ENCODE peak calls at places on chromosomes 7 and 10, in eight cellular contexts. N, B, Q, H, O, D, I and S are unnamed samples.

GRCh38 chr10:131177431-131178327 is 133.8 kb downstream of the TCERG1L start:
- DNase-seq in N (no peak), B (no peak), Q (peak; percentile 57), H (no peak), O (peak; percentile 38), D (no peak), I (no peak), S (no peak)

GRCh38 chr7:19754521-19755116 is 18.8 kb downstream of the TMEM196 start:
- DNase-seq in N (peak; percentile 65), B (no peak), Q (no peak), H (no peak), O (no peak), D (no peak), I (peak; percentile 12), S (no peak)

GRCh38 chr7:156655983-156656382 is 15.4 kb downstream of the RNF32 start:
- DNase-seq in N (no peak), B (no peak), Q (no peak), H (no peak), O (no peak), D (no peak), I (no peak), S (no peak)

GRCh38 chr7:151060416-151061234 is 1.2 kb downstream of the SLC4A2 start:
- DNase-seq in N (peak; percentile 55), B (no peak), Q (peak; percentile 82), H (no peak), O (peak; percentile 60), D (no peak), I (no peak), S (no peak)

GRCh38 chr10:29951441-29951931 is 107.9 kb downstream of the JCAD start:
- DNase-seq in N (peak; percentile 88), B (no peak), Q (no peak), H (no peak), O (no peak), D (no peak), I (peak; percentile 74), S (peak; percentile 77)

GRCh38 chr7:45898241-45898640 is 10.0 kb downstream of the IGFBP1 start:
- DNase-seq in N (no peak), B (no peak), Q (no peak), H (no peak), O (no peak), D (no peak), I (peak; percentile 43), S (no peak)

GRCh38 chr7:156474241-156474743 is 166.3 kb upstream of the RNF32 start:
- DNase-seq in N (no peak), B (no peak), Q (no peak), H (no peak), O (peak; percentile 32), D (no peak), I (peak; percentile 90), S (no peak)

GRCh38 chr7:75881436-75882095 is 2.7 kb downstream of the RHBDD2 start:
- DNase-seq in N (no peak), B (no peak), Q (no peak), H (no peak), O (peak; percentile 88), D (no peak), I (no peak), S (no peak)

GRCh38 chr7:158246272-158246959 is 341.2 kb downstream of the PTPRN2 start:
- DNase-seq in N (no peak), B (no peak), Q (no peak), H (no peak), O (no peak), D (no peak), I (no peak), S (no peak)

GRCh38 chr10:10589540-10589939 is 428.1 kb upstream of the CELF2 start:
- DNase-seq in N (peak; percentile 98), B (no peak), Q (no peak), H (no peak), O (no peak), D (peak; percentile 21), I (peak; percentile 92), S (no peak)

GRCh38 chr7:106365252-106366005 is 80.6 kb upstream of the NAMPT start:
- DNase-seq in N (peak; percentile 47), B (no peak), Q (no peak), H (no peak), O (no peak), D (no peak), I (no peak), S (no peak)

GRCh38 chr10:102432162-102432950 is at the start of gene CUEDC2:
- DNase-seq in N (peak; percentile 99), B (peak; percentile 93), Q (peak; percentile 98), H (peak; percentile 85), O (peak; percentile 99), D (peak; percentile 94), I (peak; percentile 94), S (peak; percentile 94)

GRCh38 chr10:86857097-86857825 is 100.2 kb downstream of the MMRN2 start:
- DNase-seq in N (peak; percentile 65), B (no peak), Q (no peak), H (no peak), O (peak; percentile 76), D (no peak), I (peak; percentile 88), S (no peak)

DNA sequence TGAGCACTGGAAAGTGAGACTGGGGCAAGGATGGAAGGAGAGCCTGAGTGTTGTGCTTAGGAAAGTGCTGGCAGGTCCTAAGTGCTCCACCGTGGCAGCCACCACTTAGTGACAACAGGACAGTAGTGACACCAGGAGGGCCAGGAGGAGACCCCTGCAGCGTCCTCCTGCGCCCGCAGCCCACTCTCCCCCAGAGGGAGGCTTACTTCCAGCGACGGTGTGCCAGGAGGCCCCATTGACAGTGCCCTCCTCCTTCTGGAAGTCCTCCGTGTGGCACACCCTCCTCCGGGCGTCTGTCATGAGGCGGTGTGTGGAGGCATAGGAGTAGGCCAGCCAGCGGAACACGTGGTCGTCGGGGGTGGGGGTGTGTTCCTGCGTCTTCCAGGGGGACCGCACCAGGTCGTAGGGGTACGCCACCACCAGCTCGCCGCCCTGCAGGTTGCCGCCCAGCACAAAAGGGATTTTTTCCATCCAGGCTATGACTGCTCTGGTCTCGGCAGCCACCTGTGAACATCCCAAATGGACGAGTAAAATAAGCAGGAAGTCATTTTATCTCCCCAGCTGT is 95.6 kb downstream of the GPR26 start:
- DNase-seq in N (no peak), B (no peak), Q (no peak), H (no peak), O (peak; percentile 44), D (no peak), I (no peak), S (no peak)
- H3K27ac ChIP-seq in N (no peak overlapping the region), B (no peak overlapping the region), Q (no peak overlapping the region), H (peak overlapping the region; percentile 30), O (no peak overlapping the region), D (no peak overlapping the region), I (no peak overlapping the region), S (no peak overlapping the region)

DNA sequence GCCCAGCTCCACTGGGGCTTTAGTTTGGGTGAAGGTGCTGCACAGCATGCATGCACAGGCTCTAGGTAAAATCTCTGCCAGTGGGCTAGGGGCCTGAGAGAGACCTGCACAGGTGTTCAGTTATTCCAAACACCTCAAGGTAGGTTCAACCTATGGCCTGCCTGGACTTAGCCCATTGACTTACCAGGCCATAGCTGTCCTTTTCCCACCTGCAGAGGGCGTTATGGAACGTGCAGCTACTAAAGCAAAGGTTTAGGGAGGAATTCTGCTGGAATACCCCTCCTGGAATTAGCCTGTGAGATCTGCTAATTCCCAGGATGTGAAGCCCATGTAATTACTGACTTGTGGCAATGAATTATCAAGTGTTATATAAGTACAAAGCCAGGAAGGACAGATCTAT is 3.6 kb downstream of the VWC2 start:
- DNase-seq in N (no peak), B (no peak), Q (no peak), H (no peak), O (peak; percentile 91), D (no peak), I (no peak), S (no peak)
- TF ChIP-seq CTCF in N (no peak), B (no peak), Q (no peak), H (no peak), O (peak; percentile 83), D (no peak), I (no peak), S (no peak)

DNA sequence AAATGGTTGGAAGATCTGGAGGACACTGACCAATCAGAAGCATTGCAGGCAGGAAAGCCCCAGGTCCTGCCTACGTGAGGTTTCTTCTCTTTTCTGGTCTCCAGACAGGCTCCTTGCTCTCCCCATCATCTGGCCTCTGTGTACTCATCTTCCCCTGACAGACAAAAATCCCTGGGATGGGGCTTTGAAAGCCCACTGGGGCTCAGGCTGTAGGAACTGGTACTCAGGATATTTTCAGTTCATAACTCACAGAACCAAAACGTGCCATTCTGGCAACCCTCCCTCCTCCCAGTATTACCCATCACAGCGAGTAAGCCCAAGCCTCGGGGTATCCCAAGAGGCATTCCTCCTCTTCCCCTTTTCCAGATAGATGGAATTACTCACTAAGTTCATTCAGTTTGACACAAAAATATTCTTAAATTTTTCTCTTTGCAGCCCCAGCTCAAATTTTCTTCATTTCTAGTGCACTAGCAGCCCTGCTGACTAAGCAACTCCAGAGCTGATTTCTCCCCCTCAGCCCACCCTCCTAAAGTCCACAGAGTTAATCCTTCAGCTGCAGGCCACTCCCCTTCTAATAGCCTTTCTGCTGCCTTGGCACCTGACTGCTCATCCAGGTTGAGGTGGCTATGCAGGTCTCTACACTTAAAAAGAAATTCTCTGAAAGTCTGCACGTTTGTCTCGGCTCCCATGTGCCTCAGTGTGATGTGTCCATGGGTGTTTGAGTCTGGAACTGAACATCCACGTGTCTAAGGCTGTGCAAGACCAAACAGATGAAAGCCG is 331.3 kb downstream of the CCSER2 start:
- DNase-seq in N (no peak), B (no peak), Q (no peak), H (no peak), O (no peak), D (no peak), I (no peak), S (no peak)
- H3K27me3 ChIP-seq in N (no peaks in the 10 kb centered on the region), B (no peaks in the 10 kb centered on the region), Q (no peaks in the 10 kb centered on the region), H (no peaks in the 10 kb centered on the region), O (no peaks in the 10 kb centered on the region), D (no peaks in the 10 kb centered on the region), I (no peaks in the 10 kb centered on the region), S (no peaks in the 10 kb centered on the region)

GRCh38 chr10:127925471-127926207 is 18.7 kb downstream of the PTPRE start:
- DNase-seq in N (no peak), B (no peak), Q (no peak), H (no peak), O (no peak), D (no peak), I (no peak), S (no peak)
- H3K27ac ChIP-seq in N (no peak overlapping the region), B (no peak overlapping the region), Q (no peak overlapping the region), H (no peak overlapping the region), O (no peak overlapping the region), D (no peak overlapping the region), I (no peak overlapping the region), S (no peak overlapping the region)

DNA sequence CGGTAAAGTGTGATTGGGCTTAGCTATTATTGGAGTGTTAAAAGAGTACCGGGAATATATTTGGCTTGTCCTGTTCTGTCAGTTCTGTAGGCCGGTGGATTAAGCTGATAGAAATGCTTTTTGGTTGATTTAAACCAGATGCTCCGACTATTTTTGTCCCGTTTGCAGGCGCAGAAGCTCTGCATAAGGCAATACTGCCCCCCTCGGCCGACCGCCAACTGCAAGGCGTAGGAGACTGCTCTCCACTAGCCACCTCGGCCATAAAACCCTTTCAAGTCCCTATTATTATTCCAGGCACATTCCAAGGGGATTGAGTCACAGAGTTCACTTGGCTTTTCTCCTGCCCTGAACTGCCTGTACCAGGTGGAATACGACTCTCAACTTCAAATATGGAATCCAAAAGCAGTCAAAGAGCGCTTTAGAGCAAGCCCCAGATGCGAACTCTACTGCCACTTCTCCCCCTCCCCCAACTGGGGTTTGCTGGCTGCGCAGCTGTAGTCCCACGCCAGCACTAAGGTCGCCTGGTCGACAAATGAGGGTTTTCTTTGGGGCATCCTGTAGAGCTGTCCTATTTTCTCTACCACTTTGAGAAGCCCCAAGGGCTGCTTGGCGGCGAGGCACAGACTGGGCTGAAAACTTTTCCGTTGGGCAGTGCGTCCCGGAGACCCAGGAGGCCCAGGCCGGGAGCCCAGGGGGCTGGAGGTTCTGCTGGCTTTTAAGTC is 108.3 kb downstream of the REEP3 start:
- DNase-seq in N (peak; percentile 99), B (peak; percentile 94), Q (peak; percentile 100), H (peak; percentile 90), O (peak; percentile 97), D (peak; percentile 92), I (peak; percentile 99), S (peak; percentile 89)
- TF ChIP-seq CTCF in N (peak; percentile 84), B (peak; percentile 42), Q (peak; percentile 41), H (peak; percentile 43), O (peak; percentile 96), D (peak; percentile 47), I (peak; percentile 93), S (peak; percentile 79)